ENCODE peak calls at places on chromosome 5, in four cellular contexts. R is stimulated activated CD4-positive, alpha-beta T cell treated with anti-CD3 and anti-CD28 coated beads, TNF-alpha, amount 100 ng/mL, for 24 hours; N is posterior cingulate gyrus; J is smooth muscle cell of the brain vasculature. D is an unnamed sample.
A peak's percentile ranks its signal among the peaks of the same experiment; 100 is the strongest.

GRCh38 chr5:139186293-139186692 is 11.9 kb downstream of the SIL1 start:
- DNase-seq in J (no peak), N (no peak), R (no peak), D (no peak)

GRCh38 chr5:172683264-172683663 is 42.2 kb downstream of the NEURL1B start:
- DNase-seq in R (no peak), N (no peak), J (no peak), D (no peak)

GRCh38 chr5:110956280-110956912 is 115.1 kb upstream of the TSLP start:
- DNase-seq in J (no peak), R (no peak), N (no peak), D (no peak)

GRCh38 chr5:171858303-171858702 is 72.7 kb downstream of the SMIM23 start:
- DNase-seq in R (peak; percentile 5), N (no peak), J (no peak), D (no peak)

GRCh38 chr5:130112246-130112645 is 208.0 kb downstream of the CHSY3 start:
- DNase-seq in R (no peak), N (no peak), J (no peak), D (no peak)

GRCh38 chr5:68344447-68345111 is 129.0 kb downstream of the PIK3R1 start:
- DNase-seq in N (peak; percentile 49), J (no peak), R (peak; percentile 6), D (no peak)

GRCh38 chr5:40430112-40430725 is 249.5 kb upstream of the PTGER4 start:
- DNase-seq in N (no peak), R (no peak), J (no peak), D (no peak)

GRCh38 chr5:134063421-134063820 is 51.1 kb upstream of the TCF7 start:
- DNase-seq in J (no peak), N (no peak), R (no peak), D (no peak)

GRCh38 chr5:74483001-74483400 is 157.5 kb downstream of the ENC1 start:
- DNase-seq in N (no peak), R (no peak), J (no peak), D (no peak)

GRCh38 chr5:54990751-54991349 is 5.5 kb upstream of the ESM1 start:
- DNase-seq in R (no peak), J (no peak), N (no peak), D (no peak)

GRCh38 chr5:173271371-173271770 is 36.4 kb upstream of the NKX2-5 start:
- DNase-seq in R (no peak), J (no peak), N (no peak), D (no peak)

GRCh38 chr5:72301557-72301956 is 18.5 kb downstream of the MRPS27 start:
- DNase-seq in J (no peak), N (no peak), R (no peak), D (no peak)

GRCh38 chr5:33788922-33789321 is 102.9 kb downstream of the ADAMTS12 start:
- DNase-seq in J (peak; percentile 89), R (no peak), N (no peak), D (no peak)

GRCh38 chr5:78751872-78752271 is 103.3 kb upstream of the LHFPL2 start:
- DNase-seq in N (no peak), J (no peak), R (no peak), D (no peak)

GRCh38 chr5:104126980-104127379 is 564.4 kb upstream of the NUDT12 start:
- DNase-seq in R (no peak), N (no peak), J (no peak), D (no peak)

GRCh38 chr5:172775326-172776234 is 4.6 kb upstream of the DUSP1 start:
- DNase-seq in R (no peak), J (no peak), N (no peak), D (no peak)

GRCh38 chr5:1915316-1915715 is 32.6 kb upstream of the IRX4 start:
- DNase-seq in N (no peak), J (no peak), R (no peak), D (no peak)

GRCh38 chr5:83475540-83476469 is 4.3 kb downstream of the VCAN start:
- DNase-seq in R (no peak), J (no peak), N (no peak), D (no peak)

GRCh38 chr5:151148583-151148982 is 9.0 kb downstream of the ANXA6 start:
- DNase-seq in N (no peak), J (no peak), R (no peak), D (no peak)

GRCh38 chr5:136192526-136193395 is at the start of gene SMIM32:
- DNase-seq in J (no peak), N (peak; percentile 51), R (no peak), D (no peak)

GRCh38 chr5:172496671-172497371 is 42.5 kb upstream of the SH3PXD2B start:
- DNase-seq in N (peak; percentile 40), R (no peak), J (no peak), D (no peak)

GRCh38 chr5:20556364-20556763 is 568.4 kb upstream of the CDH18 start:
- DNase-seq in R (no peak), J (no peak), N (no peak), D (no peak)

GRCh38 chr5:140345919-140346347 is 470 bp downstream of the HBEGF start:
- DNase-seq in J (no peak), N (peak; percentile 67), R (no peak), D (no peak)

GRCh38 chr5:81908044-81908443 is 63.8 kb upstream of the ATG10 start:
- DNase-seq in N (no peak), R (no peak), J (no peak), D (no peak)

GRCh38 chr5:159465604-159466003 is 135.3 kb upstream of the IL12B start:
- DNase-seq in J (no peak), R (no peak), N (no peak), D (no peak)

GRCh38 chr5:61299254-61299653 is 32.8 kb upstream of the ZSWIM6 start:
- DNase-seq in J (no peak), N (no peak), R (no peak), D (no peak)

GRCh38 chr5:133952729-133953567 is 15.5 kb downstream of the C5orf15 start:
- DNase-seq in J (peak; percentile 64), N (peak; percentile 38), R (no peak), D (no peak)

GRCh38 chr5:174454464-174454863 is 269.9 kb upstream of the MSX2 start:
- DNase-seq in J (no peak), N (no peak), R (no peak), D (no peak)

GRCh38 chr5:26439121-26439520 is 599.3 kb downstream of the CDH9 start:
- DNase-seq in R (no peak), N (no peak), J (no peak), D (no peak)

GRCh38 chr5:69341520-69342161 is 9.0 kb upstream of the CCDC125 start:
- DNase-seq in N (no peak), J (no peak), R (no peak), D (no peak)

GRCh38 chr5:109688647-109688998 is 1.1 kb upstream of the MAN2A1 start:
- DNase-seq in J (no peak), N (no peak), R (no peak), D (no peak)

GRCh38 chr5:78547171-78547570 is 101.4 kb downstream of the LHFPL2 start:
- DNase-seq in N (no peak), R (no peak), J (no peak), D (no peak)

GRCh38 chr5:59019078-59019477 is 436.2 kb downstream of the RAB3C start:
- DNase-seq in R (no peak), N (no peak), J (no peak), D (no peak)

GRCh38 chr5:135178476-135179155 is 144.6 kb upstream of the PITX1 start:
- DNase-seq in N (no peak), R (no peak), J (no peak), D (no peak)

D was measured in activated T-helper 9 cell treated with anti-CD3 and anti-CD28 coated beads, Interleukin-2, amount 50 U/mL, for 16 hours.